ENCODE peak calls at places on chromosomes 3 and 15, in seven cellular contexts. U, S, Z, P, E, D and M are unnamed samples.

GRCh38 chr3:176967525-176967924 is 229.8 kb downstream of the TBL1XR1 start:
- DNase-seq in S (no peak), U (peak; percentile 22), P (no peak), D (no peak), E (no peak), Z (no peak), M (no peak)

GRCh38 chr15:92822216-92823144 is 77.6 kb upstream of the CHD2 start:
- DNase-seq in E (no peak), S (no peak), U (no peak), Z (no peak), D (no peak), P (no peak), M (no peak)

GRCh38 chr3:194310516-194310915 is 40.6 kb downstream of the CPN2 start:
- DNase-seq in U (no peak), S (no peak), D (no peak), P (no peak), E (no peak), Z (no peak), M (no peak)

GRCh38 chr3:123244128-123244527 is 42.4 kb downstream of the SEC22A start:
- DNase-seq in U (no peak), S (no peak), Z (no peak), E (no peak), D (no peak), P (peak; percentile 8), M (no peak)

GRCh38 chr3:128170866-128171516 is 17.7 kb downstream of the EEFSEC start:
- DNase-seq in P (peak; percentile 64), U (peak; percentile 83), Z (no peak), D (peak; percentile 91), S (peak; percentile 56), E (no peak), M (peak; percentile 78)

GRCh38 chr15:56249080-56249479 is 5.4 kb upstream of the RFX7 start:
- DNase-seq in E (no peak), Z (no peak), D (peak; percentile 30), S (peak; percentile 59), U (peak; percentile 58), P (no peak), M (peak; percentile 39)

GRCh38 chr3:47035645-47036044 is 56.2 kb downstream of the NBEAL2 start:
- DNase-seq in D (peak; percentile 34), P (no peak), U (peak; percentile 63), Z (no peak), E (no peak), S (no peak), M (peak; percentile 26)

GRCh38 chr15:72782993-72783562 is 480 bp downstream of the ADPGK start:
- DNase-seq in S (no peak), U (peak; percentile 27), P (no peak), D (no peak), E (peak; percentile 43), Z (no peak), M (no peak)

GRCh38 chr15:50227076-50227475 is 38.5 kb downstream of the HDC start:
- DNase-seq in D (no peak), S (no peak), P (no peak), E (no peak), U (peak; percentile 88), Z (peak; percentile 13), M (no peak)

GRCh38 chr3:8975081-8976020 is 12.1 kb upstream of the RAD18 start:
- DNase-seq in E (no peak), D (no peak), Z (no peak), S (no peak), P (no peak), U (no peak), M (no peak)

DNA sequence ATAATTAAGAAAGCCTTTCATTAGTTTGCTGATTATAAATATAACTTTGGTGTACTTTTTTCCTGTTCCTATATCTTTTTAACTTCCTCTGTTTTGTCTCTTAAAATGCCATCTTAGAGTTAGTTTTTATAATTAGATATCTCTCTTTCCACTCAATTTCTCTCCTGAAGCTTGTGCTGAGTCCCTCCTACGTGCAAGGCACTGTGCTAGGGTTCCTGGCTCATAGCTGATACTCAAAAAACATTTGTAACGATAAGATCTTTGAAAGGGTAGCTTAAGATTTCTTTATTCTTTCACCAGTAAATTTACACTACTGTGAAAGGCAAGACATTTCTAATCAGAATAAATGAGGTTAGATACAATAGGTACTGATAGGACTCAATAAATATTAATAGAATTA is 358.8 kb downstream of the MECOM start:
- DNase-seq in S (no peak), U (no peak), D (no peak), E (no peak), P (no peak), Z (no peak), M (no peak)
- H3K9ac ChIP-seq in S (no peak overlapping the region), U (no peak overlapping the region), D (no peak overlapping the region), E (no peak overlapping the region), P (no peak overlapping the region), Z (no peak overlapping the region), M (no peak overlapping the region)

GRCh38 chr15:65336767-65337435 is 32.4 kb downstream of the RNU5B-1 start:
- DNase-seq in Z (no peak), S (no peak), D (no peak), E (no peak), U (no peak), P (no peak), M (no peak)

GRCh38 chr15:65339436-65339835 is 35.0 kb downstream of the RNU5B-1 start:
- DNase-seq in D (no peak), E (no peak), P (no peak), Z (no peak), S (no peak), U (no peak), M (no peak)

GRCh38 chr15:65338823-65339222 is 34.3 kb downstream of the RNU5B-1 start:
- DNase-seq in S (no peak), Z (no peak), E (no peak), P (no peak), D (no peak), U (no peak), M (no peak)

GRCh38 chr15:65337436-65338070 is 33.1 kb downstream of the RNU5B-1 start:
- DNase-seq in P (no peak), E (no peak), S (no peak), D (no peak), Z (no peak), U (no peak), M (no peak)

GRCh38 chr15:65338366-65338765 is 33.9 kb downstream of the RNU5B-1 start:
- DNase-seq in S (no peak), D (no peak), P (no peak), Z (no peak), U (no peak), E (no peak), M (no peak)
- TF ChIP-seq POLR2A in S (no peak), D (no peak), P (no peak), Z (no peak), U (no peak), E (no peak), M (no peak)

GRCh38 chr3:18670755-18671154 is 245.6 kb upstream of the SATB1 start:
- DNase-seq in D (no peak), P (no peak), Z (no peak), U (no peak), E (no peak), S (no peak), M (no peak)

GRCh38 chr3:18669374-18669773 is 244.2 kb upstream of the SATB1 start:
- DNase-seq in Z (no peak), P (no peak), E (no peak), S (no peak), D (no peak), U (no peak), M (no peak)

GRCh38 chr3:18672561-18672960 is 247.4 kb upstream of the SATB1 start:
- DNase-seq in P (no peak), D (no peak), Z (no peak), U (no peak), S (no peak), E (no peak), M (no peak)

GRCh38 chr3:18667552-18667951 is 242.4 kb upstream of the SATB1 start:
- DNase-seq in S (no peak), P (no peak), U (no peak), E (no peak), Z (no peak), D (no peak), M (no peak)

GRCh38 chr3:18666655-18667054 is 241.5 kb upstream of the SATB1 start:
- DNase-seq in P (no peak), Z (no peak), D (no peak), S (no peak), U (no peak), E (no peak), M (no peak)
- H3K4me2 ChIP-seq in P (no peak overlapping the region), Z (no peak overlapping the region), D (no peak overlapping the region), S (no peak overlapping the region), U (no peak overlapping the region), E (no peak overlapping the region), M (no peak overlapping the region)

DNA sequence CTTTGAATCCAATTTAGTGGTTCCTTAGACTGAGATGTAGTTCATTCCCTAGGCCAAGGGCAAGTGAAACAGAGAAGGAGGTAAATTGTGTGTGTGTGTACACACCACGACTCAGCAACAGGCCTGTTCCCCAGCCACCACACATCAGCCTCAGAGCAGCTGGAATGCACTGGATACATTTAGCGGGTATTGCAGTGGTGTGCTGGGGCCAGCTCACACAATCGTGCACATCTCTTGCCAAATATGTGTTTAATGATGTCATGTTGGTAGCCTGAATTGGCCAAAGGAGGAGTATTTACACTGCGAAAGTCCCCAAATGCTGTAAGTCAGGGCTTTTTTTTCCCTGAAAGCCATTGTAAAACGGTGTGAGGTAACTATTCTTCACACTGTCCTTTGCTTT is 82.3 kb downstream of the RBPMS2 start:
- DNase-seq in Z (no peak), E (no peak), D (peak; percentile 78), S (no peak), P (no peak), U (peak; percentile 95), M (no peak)
- H3K9ac ChIP-seq in Z (no peak overlapping the region), E (no peak overlapping the region), D (no peak overlapping the region), S (no peak overlapping the region), P (no peak overlapping the region), U (no peak overlapping the region), M (no peak overlapping the region)

GRCh38 chr3:70857926-70858325 is 545.5 kb upstream of the MDFIC2 start:
- DNase-seq in P (no peak), U (peak; percentile 64), E (no peak), D (no peak), S (no peak), Z (no peak), M (no peak)
- TF ChIP-seq POLR2A in P (no peak), U (no peak), E (no peak), D (no peak), S (no peak), Z (no peak), M (no peak)

GRCh38 chr3:48927928-48928327 is 9.3 kb downstream of the ARIH2 start:
- DNase-seq in Z (no peak), U (no peak), E (no peak), S (no peak), D (no peak), P (no peak), M (no peak)
- H3K4me2 ChIP-seq in Z (no peak overlapping the region), U (no peak overlapping the region), E (peak overlapping the region; percentile 74), S (no peak overlapping the region), D (no peak overlapping the region), P (no peak overlapping the region), M (peak overlapping the region; percentile 66)